ENCODE peak calls at places on chromosomes 1 and 21, in ten cellular contexts. One of them, this sample, is unnamed.

GRCh38 chr1:5950994-5951749 is 41.1 kb downstream of the NPHP4 start:
- DNase-seq in HS-27A: no peak
- DNase-seq in omental fat pad: no peak
- DNase-seq in nucleus accumbens: no peak
- DNase-seq in Karpas-422: no peak
- DNase-seq in kidney epithelial cell: no peak
- DNase-seq in EH: no peak
- DNase-seq in activated naive CD4-positive, alpha-beta T cell treated with anti-CD3 and anti-CD28 coated beads, Interleukin-2, amount 10 ng/mL, durations not matched to agents 7 days and 5 days: no peak
- DNase-seq in thoracic aorta: no peak
- DNase-seq in activated T-helper 1 cell treated with anti-CD3 and anti-CD28 coated beads, Interleukin-2, amount 50 U/mL, for 16 hours: no peak
- DNase-seq in this sample: peak

GRCh38 chr1:232954594-232955365 is 4.4 kb downstream of the NTPCR start:
- DNase-seq in HS-27A: no peak
- DNase-seq in omental fat pad: no peak
- DNase-seq in nucleus accumbens: no peak
- DNase-seq in Karpas-422: no peak
- DNase-seq in kidney epithelial cell: no peak
- DNase-seq in EH: peak
- DNase-seq in activated naive CD4-positive, alpha-beta T cell treated with anti-CD3 and anti-CD28 coated beads, Interleukin-2, amount 10 ng/mL, durations not matched to agents 7 days and 5 days: no peak
- DNase-seq in thoracic aorta: no peak
- DNase-seq in activated T-helper 1 cell treated with anti-CD3 and anti-CD28 coated beads, Interleukin-2, amount 50 U/mL, for 16 hours: no peak
- DNase-seq in this sample: no peak

GRCh38 chr1:174815474-174815908 is 184.3 kb upstream of the CACYBP start:
- DNase-seq in HS-27A: no peak
- DNase-seq in omental fat pad: no peak
- DNase-seq in nucleus accumbens: no peak
- DNase-seq in Karpas-422: no peak
- DNase-seq in kidney epithelial cell: no peak
- DNase-seq in EH: no peak
- DNase-seq in activated naive CD4-positive, alpha-beta T cell treated with anti-CD3 and anti-CD28 coated beads, Interleukin-2, amount 10 ng/mL, durations not matched to agents 7 days and 5 days: no peak
- DNase-seq in thoracic aorta: no peak
- DNase-seq in activated T-helper 1 cell treated with anti-CD3 and anti-CD28 coated beads, Interleukin-2, amount 50 U/mL, for 16 hours: no peak
- DNase-seq in this sample: no peak

GRCh38 chr1:29551536-29551935 is 315.2 kb downstream of the PTPRU start:
- DNase-seq in HS-27A: no peak
- DNase-seq in omental fat pad: no peak
- DNase-seq in nucleus accumbens: no peak
- DNase-seq in Karpas-422: no peak
- DNase-seq in kidney epithelial cell: no peak
- DNase-seq in EH: no peak
- DNase-seq in activated naive CD4-positive, alpha-beta T cell treated with anti-CD3 and anti-CD28 coated beads, Interleukin-2, amount 10 ng/mL, durations not matched to agents 7 days and 5 days: no peak
- DNase-seq in thoracic aorta: no peak
- DNase-seq in activated T-helper 1 cell treated with anti-CD3 and anti-CD28 coated beads, Interleukin-2, amount 50 U/mL, for 16 hours: no peak
- DNase-seq in this sample: no peak

GRCh38 chr1:244353572-244354091 is 98.1 kb downstream of the ADSS2 start:
- DNase-seq in HS-27A: peak
- DNase-seq in omental fat pad: peak
- DNase-seq in nucleus accumbens: peak
- DNase-seq in Karpas-422: no peak
- DNase-seq in kidney epithelial cell: peak
- DNase-seq in EH: peak
- DNase-seq in activated naive CD4-positive, alpha-beta T cell treated with anti-CD3 and anti-CD28 coated beads, Interleukin-2, amount 10 ng/mL, durations not matched to agents 7 days and 5 days: peak
- DNase-seq in thoracic aorta: peak
- DNase-seq in activated T-helper 1 cell treated with anti-CD3 and anti-CD28 coated beads, Interleukin-2, amount 50 U/mL, for 16 hours: no peak
- DNase-seq in this sample: no peak

GRCh38 chr1:18360251-18360650 is 120.5 kb upstream of the KLHDC7A start:
- DNase-seq in HS-27A: no peak
- DNase-seq in omental fat pad: no peak
- DNase-seq in nucleus accumbens: no peak
- DNase-seq in Karpas-422: no peak
- DNase-seq in kidney epithelial cell: no peak
- DNase-seq in EH: no peak
- DNase-seq in activated naive CD4-positive, alpha-beta T cell treated with anti-CD3 and anti-CD28 coated beads, Interleukin-2, amount 10 ng/mL, durations not matched to agents 7 days and 5 days: no peak
- DNase-seq in thoracic aorta: no peak
- DNase-seq in activated T-helper 1 cell treated with anti-CD3 and anti-CD28 coated beads, Interleukin-2, amount 50 U/mL, for 16 hours: no peak
- DNase-seq in this sample: peak

GRCh38 chr1:13826591-13826990 is 126.6 kb downstream of the PRDM2 start:
- DNase-seq in HS-27A: no peak
- DNase-seq in omental fat pad: no peak
- DNase-seq in nucleus accumbens: no peak
- DNase-seq in Karpas-422: no peak
- DNase-seq in kidney epithelial cell: no peak
- DNase-seq in EH: no peak
- DNase-seq in activated naive CD4-positive, alpha-beta T cell treated with anti-CD3 and anti-CD28 coated beads, Interleukin-2, amount 10 ng/mL, durations not matched to agents 7 days and 5 days: no peak
- DNase-seq in thoracic aorta: no peak
- DNase-seq in activated T-helper 1 cell treated with anti-CD3 and anti-CD28 coated beads, Interleukin-2, amount 50 U/mL, for 16 hours: no peak
- DNase-seq in this sample: no peak

GRCh38 chr1:38006008-38006828 is 904 bp upstream of the FHL3 start:
- DNase-seq in HS-27A: no peak
- DNase-seq in omental fat pad: no peak
- DNase-seq in nucleus accumbens: no peak
- DNase-seq in Karpas-422: no peak
- DNase-seq in kidney epithelial cell: no peak
- DNase-seq in EH: no peak
- DNase-seq in activated naive CD4-positive, alpha-beta T cell treated with anti-CD3 and anti-CD28 coated beads, Interleukin-2, amount 10 ng/mL, durations not matched to agents 7 days and 5 days: no peak
- DNase-seq in thoracic aorta: no peak
- DNase-seq in activated T-helper 1 cell treated with anti-CD3 and anti-CD28 coated beads, Interleukin-2, amount 50 U/mL, for 16 hours: no peak
- DNase-seq in this sample: no peak

GRCh38 chr1:158930504-158930903 is 848 bp upstream of the PYHIN1 start:
- DNase-seq in HS-27A: no peak
- DNase-seq in omental fat pad: no peak
- DNase-seq in nucleus accumbens: no peak
- DNase-seq in Karpas-422: no peak
- DNase-seq in kidney epithelial cell: no peak
- DNase-seq in EH: no peak
- DNase-seq in activated naive CD4-positive, alpha-beta T cell treated with anti-CD3 and anti-CD28 coated beads, Interleukin-2, amount 10 ng/mL, durations not matched to agents 7 days and 5 days: peak
- DNase-seq in thoracic aorta: no peak
- DNase-seq in activated T-helper 1 cell treated with anti-CD3 and anti-CD28 coated beads, Interleukin-2, amount 50 U/mL, for 16 hours: no peak
- DNase-seq in this sample: no peak

GRCh38 chr21:45332415-45332814 is 44.7 kb upstream of the POFUT2 start:
- DNase-seq in HS-27A: no peak
- DNase-seq in omental fat pad: no peak
- DNase-seq in nucleus accumbens: no peak
- DNase-seq in Karpas-422: no peak
- DNase-seq in kidney epithelial cell: no peak
- DNase-seq in EH: no peak
- DNase-seq in activated naive CD4-positive, alpha-beta T cell treated with anti-CD3 and anti-CD28 coated beads, Interleukin-2, amount 10 ng/mL, durations not matched to agents 7 days and 5 days: no peak
- DNase-seq in thoracic aorta: no peak
- DNase-seq in activated T-helper 1 cell treated with anti-CD3 and anti-CD28 coated beads, Interleukin-2, amount 50 U/mL, for 16 hours: no peak
- DNase-seq in this sample: no peak

GRCh38 chr1:23249785-23250184 is 32.5 kb upstream of the HTR1D start:
- DNase-seq in HS-27A: no peak
- DNase-seq in omental fat pad: no peak
- DNase-seq in nucleus accumbens: no peak
- DNase-seq in Karpas-422: no peak
- DNase-seq in kidney epithelial cell: no peak
- DNase-seq in EH: peak
- DNase-seq in activated naive CD4-positive, alpha-beta T cell treated with anti-CD3 and anti-CD28 coated beads, Interleukin-2, amount 10 ng/mL, durations not matched to agents 7 days and 5 days: no peak
- DNase-seq in thoracic aorta: no peak
- DNase-seq in activated T-helper 1 cell treated with anti-CD3 and anti-CD28 coated beads, Interleukin-2, amount 50 U/mL, for 16 hours: no peak
- DNase-seq in this sample: no peak

GRCh38 chr1:223378754-223379153 is 14.5 kb upstream of the CCDC185 start:
- DNase-seq in HS-27A: no peak
- DNase-seq in omental fat pad: no peak
- DNase-seq in nucleus accumbens: no peak
- DNase-seq in Karpas-422: no peak
- DNase-seq in kidney epithelial cell: no peak
- DNase-seq in EH: no peak
- DNase-seq in activated naive CD4-positive, alpha-beta T cell treated with anti-CD3 and anti-CD28 coated beads, Interleukin-2, amount 10 ng/mL, durations not matched to agents 7 days and 5 days: no peak
- DNase-seq in thoracic aorta: no peak
- DNase-seq in activated T-helper 1 cell treated with anti-CD3 and anti-CD28 coated beads, Interleukin-2, amount 50 U/mL, for 16 hours: no peak
- DNase-seq in this sample: no peak

GRCh38 chr1:2330511-2331199 is 60.7 kb downstream of the MORN1 start:
- DNase-seq in HS-27A: peak
- DNase-seq in omental fat pad: no peak
- DNase-seq in nucleus accumbens: no peak
- DNase-seq in Karpas-422: no peak
- DNase-seq in kidney epithelial cell: no peak
- DNase-seq in EH: peak
- DNase-seq in activated naive CD4-positive, alpha-beta T cell treated with anti-CD3 and anti-CD28 coated beads, Interleukin-2, amount 10 ng/mL, durations not matched to agents 7 days and 5 days: no peak
- DNase-seq in thoracic aorta: no peak
- DNase-seq in activated T-helper 1 cell treated with anti-CD3 and anti-CD28 coated beads, Interleukin-2, amount 50 U/mL, for 16 hours: no peak
- DNase-seq in this sample: no peak

GRCh38 chr1:151494741-151495281 is 16.4 kb upstream of the CGN start:
- DNase-seq in HS-27A: peak
- DNase-seq in omental fat pad: no peak
- DNase-seq in nucleus accumbens: no peak
- DNase-seq in Karpas-422: no peak
- DNase-seq in kidney epithelial cell: peak
- DNase-seq in EH: peak
- DNase-seq in activated naive CD4-positive, alpha-beta T cell treated with anti-CD3 and anti-CD28 coated beads, Interleukin-2, amount 10 ng/mL, durations not matched to agents 7 days and 5 days: no peak
- DNase-seq in thoracic aorta: no peak
- DNase-seq in activated T-helper 1 cell treated with anti-CD3 and anti-CD28 coated beads, Interleukin-2, amount 50 U/mL, for 16 hours: no peak
- DNase-seq in this sample: no peak

GRCh38 chr1:182611326-182611725 is 7.1 kb upstream of the RGS16 start:
- DNase-seq in HS-27A: no peak
- DNase-seq in omental fat pad: no peak
- DNase-seq in nucleus accumbens: no peak
- DNase-seq in Karpas-422: no peak
- DNase-seq in kidney epithelial cell: no peak
- DNase-seq in EH: no peak
- DNase-seq in activated naive CD4-positive, alpha-beta T cell treated with anti-CD3 and anti-CD28 coated beads, Interleukin-2, amount 10 ng/mL, durations not matched to agents 7 days and 5 days: no peak
- DNase-seq in thoracic aorta: no peak
- DNase-seq in activated T-helper 1 cell treated with anti-CD3 and anti-CD28 coated beads, Interleukin-2, amount 50 U/mL, for 16 hours: no peak
- DNase-seq in this sample: no peak

GRCh38 chr1:45011837-45012638 is at the start of gene UROD:
- DNase-seq in HS-27A: peak
- DNase-seq in omental fat pad: peak
- DNase-seq in nucleus accumbens: peak
- DNase-seq in Karpas-422: peak
- DNase-seq in kidney epithelial cell: peak
- DNase-seq in EH: peak
- DNase-seq in activated naive CD4-positive, alpha-beta T cell treated with anti-CD3 and anti-CD28 coated beads, Interleukin-2, amount 10 ng/mL, durations not matched to agents 7 days and 5 days: peak
- DNase-seq in thoracic aorta: peak
- DNase-seq in activated T-helper 1 cell treated with anti-CD3 and anti-CD28 coated beads, Interleukin-2, amount 50 U/mL, for 16 hours: peak
- DNase-seq in this sample: peak

GRCh38 chr1:4755301-4756183 is 101.1 kb downstream of the AJAP1 start:
- DNase-seq in HS-27A: no peak
- DNase-seq in omental fat pad: no peak
- DNase-seq in nucleus accumbens: no peak
- DNase-seq in Karpas-422: no peak
- DNase-seq in kidney epithelial cell: peak
- DNase-seq in EH: peak
- DNase-seq in activated naive CD4-positive, alpha-beta T cell treated with anti-CD3 and anti-CD28 coated beads, Interleukin-2, amount 10 ng/mL, durations not matched to agents 7 days and 5 days: no peak
- DNase-seq in thoracic aorta: no peak
- DNase-seq in activated T-helper 1 cell treated with anti-CD3 and anti-CD28 coated beads, Interleukin-2, amount 50 U/mL, for 16 hours: no peak
- DNase-seq in this sample: no peak

GRCh38 chr1:152924191-152924590 is 15.8 kb downstream of the IVL start:
- DNase-seq in HS-27A: no peak
- DNase-seq in omental fat pad: no peak
- DNase-seq in nucleus accumbens: no peak
- DNase-seq in Karpas-422: no peak
- DNase-seq in kidney epithelial cell: no peak
- DNase-seq in EH: no peak
- DNase-seq in activated naive CD4-positive, alpha-beta T cell treated with anti-CD3 and anti-CD28 coated beads, Interleukin-2, amount 10 ng/mL, durations not matched to agents 7 days and 5 days: no peak
- DNase-seq in thoracic aorta: no peak
- DNase-seq in activated T-helper 1 cell treated with anti-CD3 and anti-CD28 coated beads, Interleukin-2, amount 50 U/mL, for 16 hours: no peak
- DNase-seq in this sample: no peak

GRCh38 chr1:26378088-26378878 is 5.7 kb upstream of the ZNF683 start:
- DNase-seq in HS-27A: peak
- DNase-seq in omental fat pad: no peak
- DNase-seq in nucleus accumbens: no peak
- DNase-seq in Karpas-422: peak
- DNase-seq in kidney epithelial cell: peak
- DNase-seq in EH: peak
- DNase-seq in activated naive CD4-positive, alpha-beta T cell treated with anti-CD3 and anti-CD28 coated beads, Interleukin-2, amount 10 ng/mL, durations not matched to agents 7 days and 5 days: peak
- DNase-seq in thoracic aorta: no peak
- DNase-seq in activated T-helper 1 cell treated with anti-CD3 and anti-CD28 coated beads, Interleukin-2, amount 50 U/mL, for 16 hours: peak
- DNase-seq in this sample: no peak

GRCh38 chr1:65174585-65174984 is 26.6 kb downstream of the AK4 start:
- DNase-seq in HS-27A: peak
- DNase-seq in omental fat pad: no peak
- DNase-seq in nucleus accumbens: no peak
- DNase-seq in Karpas-422: no peak
- DNase-seq in kidney epithelial cell: peak
- DNase-seq in EH: peak
- DNase-seq in activated naive CD4-positive, alpha-beta T cell treated with anti-CD3 and anti-CD28 coated beads, Interleukin-2, amount 10 ng/mL, durations not matched to agents 7 days and 5 days: no peak
- DNase-seq in thoracic aorta: no peak
- DNase-seq in activated T-helper 1 cell treated with anti-CD3 and anti-CD28 coated beads, Interleukin-2, amount 50 U/mL, for 16 hours: no peak
- DNase-seq in this sample: no peak

GRCh38 chr1:156815851-156816536 is 654 bp downstream of the SH2D2A start:
- DNase-seq in HS-27A: no peak
- DNase-seq in omental fat pad: no peak
- DNase-seq in nucleus accumbens: no peak
- DNase-seq in Karpas-422: no peak
- DNase-seq in kidney epithelial cell: no peak
- DNase-seq in EH: no peak
- DNase-seq in activated naive CD4-positive, alpha-beta T cell treated with anti-CD3 and anti-CD28 coated beads, Interleukin-2, amount 10 ng/mL, durations not matched to agents 7 days and 5 days: peak
- DNase-seq in thoracic aorta: no peak
- DNase-seq in activated T-helper 1 cell treated with anti-CD3 and anti-CD28 coated beads, Interleukin-2, amount 50 U/mL, for 16 hours: no peak
- DNase-seq in this sample: no peak

GRCh38 chr1:224644553-224645154 is 28.5 kb downstream of the CNIH3 start:
- DNase-seq in HS-27A: no peak
- DNase-seq in omental fat pad: no peak
- DNase-seq in nucleus accumbens: peak
- DNase-seq in Karpas-422: peak
- DNase-seq in kidney epithelial cell: no peak
- DNase-seq in EH: peak
- DNase-seq in activated naive CD4-positive, alpha-beta T cell treated with anti-CD3 and anti-CD28 coated beads, Interleukin-2, amount 10 ng/mL, durations not matched to agents 7 days and 5 days: peak
- DNase-seq in thoracic aorta: no peak
- DNase-seq in activated T-helper 1 cell treated with anti-CD3 and anti-CD28 coated beads, Interleukin-2, amount 50 U/mL, for 16 hours: peak
- DNase-seq in this sample: peak

GRCh38 chr1:150572918-150573647 is 6.3 kb downstream of the MCL1 start:
- DNase-seq in HS-27A: no peak
- DNase-seq in omental fat pad: no peak
- DNase-seq in nucleus accumbens: no peak
- DNase-seq in Karpas-422: peak
- DNase-seq in kidney epithelial cell: no peak
- DNase-seq in EH: peak
- DNase-seq in activated naive CD4-positive, alpha-beta T cell treated with anti-CD3 and anti-CD28 coated beads, Interleukin-2, amount 10 ng/mL, durations not matched to agents 7 days and 5 days: no peak
- DNase-seq in thoracic aorta: no peak
- DNase-seq in activated T-helper 1 cell treated with anti-CD3 and anti-CD28 coated beads, Interleukin-2, amount 50 U/mL, for 16 hours: no peak
- DNase-seq in this sample: no peak

GRCh38 chr1:210882414-210883221 is 251.3 kb downstream of the KCNH1 start:
- DNase-seq in HS-27A: peak
- DNase-seq in omental fat pad: no peak
- DNase-seq in nucleus accumbens: peak
- DNase-seq in Karpas-422: no peak
- DNase-seq in kidney epithelial cell: peak
- DNase-seq in EH: peak
- DNase-seq in activated naive CD4-positive, alpha-beta T cell treated with anti-CD3 and anti-CD28 coated beads, Interleukin-2, amount 10 ng/mL, durations not matched to agents 7 days and 5 days: no peak
- DNase-seq in thoracic aorta: no peak
- DNase-seq in activated T-helper 1 cell treated with anti-CD3 and anti-CD28 coated beads, Interleukin-2, amount 50 U/mL, for 16 hours: no peak
- DNase-seq in this sample: no peak

GRCh38 chr1:165520646-165521045 is 23.2 kb upstream of the LRRC52 start:
- DNase-seq in HS-27A: no peak
- DNase-seq in omental fat pad: no peak
- DNase-seq in nucleus accumbens: no peak
- DNase-seq in Karpas-422: no peak
- DNase-seq in kidney epithelial cell: no peak
- DNase-seq in EH: no peak
- DNase-seq in activated naive CD4-positive, alpha-beta T cell treated with anti-CD3 and anti-CD28 coated beads, Interleukin-2, amount 10 ng/mL, durations not matched to agents 7 days and 5 days: no peak
- DNase-seq in thoracic aorta: no peak
- DNase-seq in activated T-helper 1 cell treated with anti-CD3 and anti-CD28 coated beads, Interleukin-2, amount 50 U/mL, for 16 hours: no peak
- DNase-seq in this sample: no peak

GRCh38 chr1:20199840-20200239 is 13.5 kb upstream of the PLA2G2C start:
- DNase-seq in HS-27A: no peak
- DNase-seq in omental fat pad: no peak
- DNase-seq in nucleus accumbens: no peak
- DNase-seq in Karpas-422: no peak
- DNase-seq in kidney epithelial cell: no peak
- DNase-seq in EH: no peak
- DNase-seq in activated naive CD4-positive, alpha-beta T cell treated with anti-CD3 and anti-CD28 coated beads, Interleukin-2, amount 10 ng/mL, durations not matched to agents 7 days and 5 days: no peak
- DNase-seq in thoracic aorta: no peak
- DNase-seq in activated T-helper 1 cell treated with anti-CD3 and anti-CD28 coated beads, Interleukin-2, amount 50 U/mL, for 16 hours: no peak
- DNase-seq in this sample: no peak

GRCh38 chr1:28064064-28064463 is 24.3 kb downstream of the EYA3 start:
- DNase-seq in HS-27A: no peak
- DNase-seq in omental fat pad: no peak
- DNase-seq in nucleus accumbens: no peak
- DNase-seq in Karpas-422: no peak
- DNase-seq in kidney epithelial cell: no peak
- DNase-seq in EH: peak
- DNase-seq in activated naive CD4-positive, alpha-beta T cell treated with anti-CD3 and anti-CD28 coated beads, Interleukin-2, amount 10 ng/mL, durations not matched to agents 7 days and 5 days: no peak
- DNase-seq in thoracic aorta: no peak
- DNase-seq in activated T-helper 1 cell treated with anti-CD3 and anti-CD28 coated beads, Interleukin-2, amount 50 U/mL, for 16 hours: no peak
- DNase-seq in this sample: no peak

GRCh38 chr1:152086785-152087184 is 2.1 kb downstream of the TCHHL1 start:
- DNase-seq in HS-27A: no peak
- DNase-seq in omental fat pad: no peak
- DNase-seq in nucleus accumbens: no peak
- DNase-seq in Karpas-422: no peak
- DNase-seq in kidney epithelial cell: no peak
- DNase-seq in EH: no peak
- DNase-seq in activated naive CD4-positive, alpha-beta T cell treated with anti-CD3 and anti-CD28 coated beads, Interleukin-2, amount 10 ng/mL, durations not matched to agents 7 days and 5 days: no peak
- DNase-seq in thoracic aorta: no peak
- DNase-seq in activated T-helper 1 cell treated with anti-CD3 and anti-CD28 coated beads, Interleukin-2, amount 50 U/mL, for 16 hours: no peak
- DNase-seq in this sample: no peak